ENCODE peak calls at places on chromosomes 4 and X, in five cellular contexts. One of them, this sample, is unnamed.
A peak's percentile ranks its signal among the peaks of the same experiment; 100 is the strongest.

GRCh38 chrX:150558424-150558823 is 10.0 kb upstream of the MTM1 start:
- DNase-seq in mesenchymal stem cell: no peak
- DNase-seq in neuronal stem cell: no peak
- DNase-seq in H9: no peak
- DNase-seq in H1: no peak
- DNase-seq in this sample: no peak

GRCh38 chr4:98746530-98746929 is 88.1 kb upstream of the TSPAN5 start:
- DNase-seq in mesenchymal stem cell: peak; percentile 9
- DNase-seq in neuronal stem cell: no peak
- DNase-seq in H9: no peak
- DNase-seq in H1: no peak
- DNase-seq in this sample: no peak

GRCh38 chrX:125150231-125150630 is 169.4 kb upstream of the TEX13C start:
- DNase-seq in mesenchymal stem cell: peak; percentile 8
- DNase-seq in neuronal stem cell: no peak
- DNase-seq in H9: no peak
- DNase-seq in H1: no peak
- DNase-seq in this sample: no peak

GRCh38 chr4:110310795-110311194 is 112.4 kb upstream of the ELOVL6 start:
- DNase-seq in mesenchymal stem cell: no peak
- DNase-seq in neuronal stem cell: no peak
- DNase-seq in H9: no peak
- DNase-seq in H1: no peak
- DNase-seq in this sample: no peak

GRCh38 chr4:91128519-91128918 is 1001.3 kb downstream of the CCSER1 start:
- DNase-seq in mesenchymal stem cell: no peak
- DNase-seq in neuronal stem cell: no peak
- DNase-seq in H9: no peak
- DNase-seq in H1: no peak
- DNase-seq in this sample: no peak

GRCh38 chrX:23901805-23902204 is 5.9 kb downstream of the APOO start:
- DNase-seq in mesenchymal stem cell: peak; percentile 84
- DNase-seq in neuronal stem cell: peak; percentile 26
- DNase-seq in H9: peak; percentile 40
- DNase-seq in H1: no peak
- DNase-seq in this sample: peak; percentile 78

GRCh38 chrX:54042609-54043010 is 1.7 kb downstream of the PHF8 start:
- DNase-seq in mesenchymal stem cell: peak; percentile 77
- DNase-seq in neuronal stem cell: peak; percentile 33
- DNase-seq in H9: peak; percentile 59
- DNase-seq in H1: no peak
- DNase-seq in this sample: peak; percentile 21

GRCh38 chr4:8904666-8905065 is 33.0 kb upstream of the HMX1 start:
- DNase-seq in mesenchymal stem cell: no peak
- DNase-seq in neuronal stem cell: no peak
- DNase-seq in H9: no peak
- DNase-seq in H1: no peak
- DNase-seq in this sample: no peak

GRCh38 chrX:56268888-56269287 is 36.7 kb downstream of the KLF8 start:
- DNase-seq in mesenchymal stem cell: no peak
- DNase-seq in neuronal stem cell: no peak
- DNase-seq in H9: no peak
- DNase-seq in H1: no peak
- DNase-seq in this sample: no peak

GRCh38 chr4:173935622-173936405 is 347.7 kb downstream of the FBXO8 start:
- DNase-seq in mesenchymal stem cell: peak; percentile 72
- DNase-seq in neuronal stem cell: no peak
- DNase-seq in H9: no peak
- DNase-seq in H1: no peak
- DNase-seq in this sample: no peak

GRCh38 chr4:38449506-38450174 is 214.4 kb upstream of the KLF3 start:
- DNase-seq in mesenchymal stem cell: no peak
- DNase-seq in neuronal stem cell: no peak
- DNase-seq in H9: peak; percentile 68
- DNase-seq in H1: no peak
- DNase-seq in this sample: peak; percentile 22

GRCh38 chrX:19064175-19064574 is 58.1 kb downstream of the ADGRG2 start:
- DNase-seq in mesenchymal stem cell: peak; percentile 64
- DNase-seq in neuronal stem cell: no peak
- DNase-seq in H9: no peak
- DNase-seq in H1: no peak
- DNase-seq in this sample: no peak

DNA sequence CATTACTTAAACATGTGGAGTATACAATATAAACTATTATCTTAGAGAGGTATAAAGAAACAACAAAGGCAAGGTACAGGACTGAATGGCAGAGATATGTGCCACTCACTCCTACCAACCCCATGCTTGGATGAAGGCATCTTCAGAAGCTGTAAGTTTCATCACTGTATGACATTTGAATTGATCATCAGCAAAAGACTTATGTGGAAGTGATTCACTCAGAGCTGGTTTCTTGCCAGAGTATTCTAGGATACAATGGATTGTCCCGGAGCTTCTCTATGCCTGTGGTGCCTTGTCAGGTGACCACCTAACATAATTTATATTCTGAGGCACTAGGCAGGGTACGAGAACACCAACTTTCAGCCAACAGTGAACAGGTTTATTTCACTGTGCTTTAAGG is 392.2 kb downstream of the PPP1R2C start:
- DNase-seq in mesenchymal stem cell: no peak
- DNase-seq in neuronal stem cell: no peak
- DNase-seq in H9: no peak
- DNase-seq in H1: no peak
- DNase-seq in this sample: no peak
- H2BK12ac ChIP-seq in mesenchymal stem cell: no peak overlapping the region
- H2BK12ac ChIP-seq in neuronal stem cell: no peak overlapping the region
- H2BK12ac ChIP-seq in H9: no peak overlapping the region
- H2BK12ac ChIP-seq in H1: no peak overlapping the region
- H2BK12ac ChIP-seq in this sample: no peak overlapping the region

GRCh38 chr4:169571435-169571834 is 40.9 kb downstream of the NEK1 start:
- DNase-seq in mesenchymal stem cell: no peak
- DNase-seq in neuronal stem cell: no peak
- DNase-seq in H9: no peak
- DNase-seq in H1: no peak
- DNase-seq in this sample: peak; percentile 39

GRCh38 chr4:169573889-169574288 is 38.5 kb downstream of the NEK1 start:
- DNase-seq in mesenchymal stem cell: no peak
- DNase-seq in neuronal stem cell: no peak
- DNase-seq in H9: no peak
- DNase-seq in H1: no peak
- DNase-seq in this sample: no peak

GRCh38 chr4:169565606-169566351 is 46.6 kb downstream of the NEK1 start:
- DNase-seq in mesenchymal stem cell: no peak
- DNase-seq in neuronal stem cell: no peak
- DNase-seq in H9: no peak
- DNase-seq in H1: no peak
- DNase-seq in this sample: no peak

GRCh38 chr4:169567916-169568315 is 44.5 kb downstream of the NEK1 start:
- DNase-seq in mesenchymal stem cell: no peak
- DNase-seq in neuronal stem cell: no peak
- DNase-seq in H9: no peak
- DNase-seq in H1: no peak
- DNase-seq in this sample: no peak
- H2AFZ ChIP-seq in mesenchymal stem cell: no peak overlapping the region
- H2AFZ ChIP-seq in neuronal stem cell: no peak overlapping the region
- H2AFZ ChIP-seq in H9: no peak overlapping the region
- H2AFZ ChIP-seq in H1: no peak overlapping the region
- H2AFZ ChIP-seq in this sample: no peak overlapping the region

GRCh38 chrX:63426519-63426918 is 75.4 kb upstream of the SPIN4 start:
- DNase-seq in mesenchymal stem cell: no peak
- DNase-seq in neuronal stem cell: no peak
- DNase-seq in H9: peak; percentile 33
- DNase-seq in H1: no peak
- DNase-seq in this sample: peak; percentile 43
- H2BK12ac ChIP-seq in mesenchymal stem cell: no peak overlapping the region
- H2BK12ac ChIP-seq in neuronal stem cell: no peak overlapping the region
- H2BK12ac ChIP-seq in H9: no peak overlapping the region
- H2BK12ac ChIP-seq in H1: no peak overlapping the region
- H2BK12ac ChIP-seq in this sample: no peak overlapping the region

DNA sequence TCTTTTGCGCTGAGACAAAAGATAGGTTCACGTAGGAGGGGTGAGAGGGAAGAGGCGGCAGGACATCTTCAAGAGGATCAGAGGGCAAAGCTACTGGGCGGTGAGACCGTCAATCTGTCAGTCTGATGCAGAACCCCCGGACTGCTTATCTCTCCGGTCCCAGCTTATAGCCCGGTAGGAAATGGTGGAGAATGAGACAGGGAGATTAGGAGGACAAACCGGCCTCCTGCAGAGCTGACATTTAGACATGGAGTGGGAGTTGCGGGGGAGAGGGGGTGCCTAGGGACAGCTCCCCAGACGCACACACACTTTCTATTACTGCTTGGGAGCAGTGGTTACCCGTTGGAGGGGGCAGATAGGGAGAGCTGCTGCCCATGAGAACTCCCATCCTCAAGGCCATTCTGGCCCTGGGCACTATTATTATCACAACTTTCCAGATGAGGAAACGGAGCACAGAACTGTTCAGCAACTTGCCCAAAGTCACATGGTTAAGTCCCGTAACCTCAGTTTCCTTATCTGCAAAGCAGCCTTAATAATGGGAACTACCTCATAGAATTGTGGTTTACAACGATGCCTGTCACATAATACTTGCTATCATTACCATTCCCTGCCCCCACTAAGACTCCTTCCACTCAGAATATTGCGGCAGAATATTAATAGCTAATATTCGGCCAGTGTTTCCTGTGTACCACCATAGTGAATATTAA is 1.1 kb upstream of the HDAC6 start:
- DNase-seq in mesenchymal stem cell: no peak
- DNase-seq in neuronal stem cell: no peak
- DNase-seq in H9: no peak
- DNase-seq in H1: no peak
- DNase-seq in this sample: peak; percentile 4
- H2AFZ ChIP-seq in mesenchymal stem cell: peak overlapping the region; percentile 53
- H2AFZ ChIP-seq in neuronal stem cell: peak overlapping the region; percentile 93
- H2AFZ ChIP-seq in H9: no peak overlapping the region
- H2AFZ ChIP-seq in H1: no peak overlapping the region
- H2AFZ ChIP-seq in this sample: no peak overlapping the region

DNA sequence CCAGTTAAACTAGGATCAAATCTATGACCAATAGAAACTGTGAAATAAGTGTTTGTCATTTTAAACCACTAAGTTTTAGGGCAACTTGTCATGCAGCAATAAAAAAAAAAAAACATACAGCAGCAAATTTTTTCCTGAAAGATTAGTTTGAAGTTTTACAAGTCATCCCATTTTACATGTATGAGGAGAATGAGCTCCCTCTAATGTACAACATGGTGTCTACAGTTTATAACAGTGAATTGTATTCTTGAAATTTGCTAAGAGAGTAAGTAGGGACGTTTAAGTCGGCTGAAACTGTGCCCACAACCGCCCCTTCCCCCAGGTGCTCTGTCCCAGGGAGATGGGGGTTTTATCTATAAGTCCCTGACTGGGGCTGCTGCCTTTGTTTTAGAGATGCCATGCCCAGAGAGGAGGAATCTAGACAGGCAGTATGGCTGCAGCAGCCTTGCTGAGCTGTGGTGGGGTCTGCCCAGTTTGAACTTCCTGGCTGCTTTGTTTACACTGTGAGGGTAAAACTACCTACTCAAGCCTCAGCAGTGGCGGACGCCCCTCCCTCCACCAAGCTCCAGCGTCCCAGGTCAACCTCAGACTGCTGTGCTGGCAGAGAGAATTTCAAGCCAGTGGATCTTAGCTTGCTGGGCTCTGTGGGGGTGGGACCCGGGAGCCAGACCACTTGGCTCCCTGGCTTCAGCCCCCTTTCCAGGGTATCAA is 499.3 kb upstream of the CT83 start:
- DNase-seq in mesenchymal stem cell: no peak
- DNase-seq in neuronal stem cell: no peak
- DNase-seq in H9: peak; percentile 67
- DNase-seq in H1: no peak
- DNase-seq in this sample: peak; percentile 29
- H2BK12ac ChIP-seq in mesenchymal stem cell: no peak overlapping the region
- H2BK12ac ChIP-seq in neuronal stem cell: no peak overlapping the region
- H2BK12ac ChIP-seq in H9: no peak overlapping the region
- H2BK12ac ChIP-seq in H1: no peak overlapping the region
- H2BK12ac ChIP-seq in this sample: no peak overlapping the region